ENCODE peak calls at places on chromosome 17, in nine cellular contexts. J is HCT116, Y is IMR-90, F is body of pancreas, Q is suprapubic skin, P is A549, S is esophagus muscularis mucosa, Z is transverse colon, E is stomach. I is an unnamed sample.
A peak's percentile ranks its signal among the peaks of the same experiment; 100 is the strongest.

GRCh38 chr17:20202141-20202574 is 193.0 kb downstream of the SPECC1 start:
- DNase-seq in P (no peak), E (no peak), Z (peak; percentile 52), Y (no peak), S (no peak), Q (no peak), J (no peak), F (no peak), I (no peak)

GRCh38 chr17:36949461-36949927 is 740 bp downstream of the AATF start:
- DNase-seq in P (no peak), Q (no peak), Z (no peak), S (no peak), J (no peak), E (no peak), F (no peak), Y (peak; percentile 37), I (no peak)

GRCh38 chr17:61409301-61410099 is 9.9 kb downstream of the TBX2 start:
- DNase-seq in E (peak; percentile 69), S (no peak), Y (peak; percentile 78), J (peak; percentile 36), Z (peak; percentile 54), Q (peak; percentile 73), F (peak; percentile 55), P (peak; percentile 91), I (no peak)

GRCh38 chr17:82429824-82430223 is 11.4 kb upstream of the OGFOD3 start:
- DNase-seq in F (no peak), Y (no peak), Q (no peak), Z (no peak), E (no peak), P (no peak), S (no peak), J (no peak), I (no peak)

GRCh38 chr17:6558276-6558675 is 1.9 kb upstream of the PITPNM3 start:
- DNase-seq in Q (no peak), Z (no peak), E (peak; percentile 58), Y (no peak), P (no peak), J (no peak), S (no peak), F (no peak), I (no peak)

GRCh38 chr17:55731586-55732250 is 9.1 kb upstream of the TMEM100 start:
- DNase-seq in P (no peak), E (no peak), Z (peak; percentile 24), Q (peak; percentile 81), Y (peak; percentile 36), J (no peak), S (no peak), F (peak; percentile 20), I (no peak)

GRCh38 chr17:32626371-32626770 is 139.6 kb downstream of the CDK5R1 start:
- DNase-seq in Y (no peak), F (no peak), P (no peak), Z (no peak), Q (no peak), J (no peak), S (no peak), E (no peak), I (no peak)

GRCh38 chr17:62565817-62566216 is 61.7 kb upstream of the MRC2 start:
- DNase-seq in F (no peak), J (no peak), S (no peak), Z (no peak), P (peak; percentile 42), Y (peak; percentile 86), E (no peak), Q (no peak), I (no peak)

GRCh38 chr17:5413682-5414081 is 5.8 kb downstream of the NUP88 start:
- DNase-seq in S (no peak), Z (no peak), P (no peak), Y (peak; percentile 93), F (no peak), Q (no peak), J (peak; percentile 73), E (no peak), I (no peak)

GRCh38 chr17:63699638-63700527 is at the start of gene LIMD2:
- DNase-seq in Z (peak; percentile 70), Y (no peak), E (peak; percentile 66), J (no peak), Q (peak; percentile 76), S (no peak), P (peak; percentile 69), F (peak; percentile 40), I (no peak)

GRCh38 chr17:49076575-49077384 is 55.8 kb upstream of the B4GALNT2 start:
- DNase-seq in S (no peak), F (no peak), Q (no peak), E (no peak), Y (peak; percentile 90), Z (no peak), J (no peak), P (no peak), I (no peak)

GRCh38 chr17:36183001-36183810 is 6.8 kb upstream of the TBC1D3B start:
- DNase-seq in Y (peak; percentile 54), P (peak; percentile 68), J (peak; percentile 39), S (no peak), Q (no peak), E (peak; percentile 67), Z (peak; percentile 68), F (peak; percentile 71), I (no peak)

GRCh38 chr17:4901648-4902344 is 1.1 kb downstream of the CHRNE start:
- DNase-seq in E (no peak), Q (peak; percentile 75), S (no peak), F (no peak), Y (no peak), Z (no peak), J (no peak), P (no peak), I (no peak)

GRCh38 chr17:65455972-65456343 is 105.5 kb downstream of the AXIN2 start:
- DNase-seq in Z (peak; percentile 35), P (no peak), F (peak; percentile 15), Y (peak; percentile 1), Q (no peak), J (no peak), E (no peak), S (no peak), I (no peak)

GRCh38 chr17:74045608-74046007 is 157.9 kb upstream of the RPL38 start:
- DNase-seq in Q (no peak), E (no peak), Z (no peak), S (no peak), Y (no peak), P (no peak), F (no peak), J (no peak), I (no peak)

GRCh38 chr17:44128383-44128782 is 4.9 kb upstream of the HDAC5 start:
- DNase-seq in Z (no peak), J (no peak), E (no peak), Q (no peak), Y (no peak), F (no peak), P (no peak), S (no peak), I (no peak)

GRCh38 chr17:40471856-40472732 is 28.8 kb downstream of the IGFBP4 start:
- DNase-seq in P (no peak), F (no peak), Y (peak; percentile 58), Z (no peak), S (no peak), J (no peak), Q (no peak), E (no peak), I (no peak)

GRCh38 chr17:72971513-72971880 is 121.0 kb downstream of the SLC39A11 start:
- DNase-seq in Y (no peak), F (no peak), Z (no peak), P (no peak), J (no peak), Q (no peak), S (no peak), E (no peak), I (no peak)
- H3K4me1 ChIP-seq in Y (peaks cover 2% of the 10 kb centered on the region), F (peaks cover 4% of the 10 kb centered on the region), Z (no peaks in the 10 kb centered on the region), P (peaks cover 16% of the 10 kb centered on the region), J (peaks cover 8% of the 10 kb centered on the region), Q (no peaks in the 10 kb centered on the region), S (peaks cover 2% of the 10 kb centered on the region), E (peaks cover 13% of the 10 kb centered on the region), I (peaks cover 1% of the 10 kb centered on the region)

GRCh38 chr17:79833744-79834574 is 5.3 kb downstream of the CBX4 start:
- DNase-seq in P (no peak), Q (no peak), E (no peak), J (no peak), Y (no peak), S (no peak), F (no peak), Z (no peak), I (no peak)
- TF ChIP-seq POLR2A in P (no peak), Q (no peak), E (no peak), J (no peak), Y (no peak), S (no peak), F (no peak), Z (no peak), I (no peak)

DNA sequence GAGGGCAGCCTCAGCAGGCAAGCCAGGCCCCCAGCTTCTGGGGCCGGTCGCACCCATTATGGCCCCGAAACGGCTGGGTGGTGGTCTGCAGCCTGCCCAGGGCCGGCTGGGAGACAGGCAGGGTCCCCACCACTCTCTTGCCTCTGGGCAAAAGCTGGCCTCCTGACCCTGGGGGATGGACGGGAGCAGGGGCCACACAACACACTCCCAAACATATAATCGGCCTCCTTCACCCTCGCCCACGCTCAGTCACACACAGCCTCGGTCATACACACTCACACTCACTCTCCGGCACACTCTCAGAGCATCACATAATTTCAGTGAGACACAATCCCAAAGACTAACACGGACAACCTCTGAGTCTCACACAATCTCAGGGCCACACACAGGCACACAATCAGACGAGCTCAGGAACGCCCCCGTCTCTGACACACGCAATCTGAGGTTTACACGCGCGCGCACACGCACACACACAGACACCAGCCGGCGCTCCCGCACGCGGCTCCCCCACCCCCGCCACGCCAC is 563 bp downstream of the PEMT start:
- DNase-seq in F (no peak), E (no peak), Y (no peak), S (no peak), J (no peak), P (no peak), Z (no peak), Q (no peak), I (no peak)
- H3K4me1 ChIP-seq in F (peaks cover 26% of the 10 kb centered on the region), E (peaks cover 15% of the 10 kb centered on the region), Y (peaks cover 9% of the 10 kb centered on the region), S (peaks cover 22% of the 10 kb centered on the region), J (peaks cover 12% of the 10 kb centered on the region), P (peaks cover 16% of the 10 kb centered on the region), Z (peaks cover 17% of the 10 kb centered on the region), Q (peaks cover 59% of the 10 kb centered on the region), I (peaks cover 15% of the 10 kb centered on the region)

GRCh38 chr17:10107320-10108165 is 90.9 kb downstream of the GAS7 start:
- DNase-seq in S (no peak), Z (no peak), J (no peak), P (no peak), Q (no peak), E (no peak), Y (no peak), F (no peak), I (no peak)
- TF ChIP-seq POLR2A in S (no peak), Z (no peak), J (no peak), P (no peak), Q (no peak), E (no peak), Y (no peak), F (no peak), I (no peak)

DNA sequence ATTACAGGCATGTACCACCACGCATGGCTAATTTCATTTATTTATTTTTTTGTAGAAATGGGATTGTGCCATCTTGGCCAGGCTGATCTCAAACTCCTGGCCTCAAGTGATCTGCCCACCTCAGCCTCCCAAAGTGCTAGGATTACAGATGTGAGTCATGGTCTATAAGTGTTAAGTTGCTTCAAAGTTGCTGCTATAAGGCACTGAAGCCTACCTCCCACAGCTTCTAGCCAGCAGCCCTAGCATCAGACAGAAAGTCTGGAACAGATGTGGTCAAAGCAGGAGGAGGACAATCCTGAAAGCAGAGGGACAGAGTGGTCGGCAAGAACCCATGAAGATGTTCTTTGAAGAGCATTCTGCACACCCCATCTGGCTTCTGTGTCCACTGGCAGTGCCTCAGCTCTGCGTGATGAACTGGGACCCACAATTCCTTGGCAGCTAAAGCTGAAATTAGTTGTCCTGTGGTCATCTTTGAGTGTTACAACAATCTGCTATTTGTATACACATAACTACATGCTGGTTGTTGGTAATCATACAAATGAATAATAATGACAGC is 11.2 kb downstream of the MAP3K14 start:
- DNase-seq in Q (no peak), P (no peak), F (no peak), Y (peak; percentile 74), Z (no peak), S (no peak), J (no peak), E (no peak), I (no peak)
- H3K4me1 ChIP-seq in Q (peaks cover 75% of the 10 kb centered on the region), P (peaks cover 89% of the 10 kb centered on the region), F (peaks cover 68% of the 10 kb centered on the region), Y (peaks cover 25% of the 10 kb centered on the region), Z (peaks cover 70% of the 10 kb centered on the region), S (peaks cover 98% of the 10 kb centered on the region), J (peaks cover 34% of the 10 kb centered on the region), E (peaks cover 73% of the 10 kb centered on the region), I (peaks cover 100% of the 10 kb centered on the region)

I was measured in esophagus squamous epithelium.